ENCODE peak calls at places on chromosomes 1 and 21, in six cellular contexts. One of them, this sample, is unnamed. For H3K27me3, the result is how much of the 10 kb centered on the place peaks cover.

GRCh38 chr21:23130308-23130707 is 2132.1 kb downstream of the NCAM2 start:
- DNase-seq in AG04450: no peak
- DNase-seq in heart left ventricle: no peak
- DNase-seq in lower lobe of right lung: no peak
- DNase-seq in Peyer's patch: no peak
- DNase-seq in Panc1: no peak
- DNase-seq in this sample: no peak

GRCh38 chr1:32937061-32937460 is 27.5 kb downstream of the RNF19B start:
- DNase-seq in heart left ventricle: no peak
- DNase-seq in AG04450: no peak
- DNase-seq in lower lobe of right lung: no peak
- DNase-seq in Peyer's patch: no peak
- DNase-seq in Panc1: no peak
- DNase-seq in this sample: no peak

GRCh38 chr1:221025391-221026355 is 146.4 kb downstream of the HLX start:
- DNase-seq in Peyer's patch: peak
- DNase-seq in lower lobe of right lung: no peak
- DNase-seq in Panc1: no peak
- DNase-seq in heart left ventricle: no peak
- DNase-seq in AG04450: no peak
- DNase-seq in this sample: no peak

GRCh38 chr1:196502437-196502836 is 105.8 kb downstream of the KCNT2 start:
- DNase-seq in lower lobe of right lung: no peak
- DNase-seq in AG04450: no peak
- DNase-seq in heart left ventricle: no peak
- DNase-seq in Peyer's patch: no peak
- DNase-seq in Panc1: no peak
- DNase-seq in this sample: no peak

GRCh38 chr1:208233546-208233945 is 10.6 kb downstream of the PLXNA2 start:
- DNase-seq in lower lobe of right lung: peak
- DNase-seq in Peyer's patch: no peak
- DNase-seq in AG04450: no peak
- DNase-seq in Panc1: no peak
- DNase-seq in heart left ventricle: no peak
- DNase-seq in this sample: no peak

GRCh38 chr1:21630571-21631338 is 38.4 kb downstream of the RAP1GAP start:
- DNase-seq in lower lobe of right lung: no peak
- DNase-seq in Panc1: no peak
- DNase-seq in Peyer's patch: no peak
- DNase-seq in heart left ventricle: no peak
- DNase-seq in AG04450: no peak
- DNase-seq in this sample: no peak

GRCh38 chr1:162823771-162824525 is 33.4 kb downstream of the HSD17B7 start:
- DNase-seq in heart left ventricle: no peak
- DNase-seq in Panc1: no peak
- DNase-seq in lower lobe of right lung: no peak
- DNase-seq in Peyer's patch: no peak
- DNase-seq in AG04450: no peak
- DNase-seq in this sample: no peak

GRCh38 chr1:86616871-86617270 is 70.0 kb downstream of the CLCA4 start:
- DNase-seq in Peyer's patch: peak
- DNase-seq in heart left ventricle: no peak
- DNase-seq in Panc1: no peak
- DNase-seq in lower lobe of right lung: no peak
- DNase-seq in AG04450: no peak
- DNase-seq in this sample: no peak

GRCh38 chr21:44712203-44713028 is 1.0 kb upstream of the TSPEAR start:
- DNase-seq in Peyer's patch: peak
- DNase-seq in AG04450: no peak
- DNase-seq in lower lobe of right lung: no peak
- DNase-seq in heart left ventricle: no peak
- DNase-seq in Panc1: no peak
- DNase-seq in this sample: peak

DNA sequence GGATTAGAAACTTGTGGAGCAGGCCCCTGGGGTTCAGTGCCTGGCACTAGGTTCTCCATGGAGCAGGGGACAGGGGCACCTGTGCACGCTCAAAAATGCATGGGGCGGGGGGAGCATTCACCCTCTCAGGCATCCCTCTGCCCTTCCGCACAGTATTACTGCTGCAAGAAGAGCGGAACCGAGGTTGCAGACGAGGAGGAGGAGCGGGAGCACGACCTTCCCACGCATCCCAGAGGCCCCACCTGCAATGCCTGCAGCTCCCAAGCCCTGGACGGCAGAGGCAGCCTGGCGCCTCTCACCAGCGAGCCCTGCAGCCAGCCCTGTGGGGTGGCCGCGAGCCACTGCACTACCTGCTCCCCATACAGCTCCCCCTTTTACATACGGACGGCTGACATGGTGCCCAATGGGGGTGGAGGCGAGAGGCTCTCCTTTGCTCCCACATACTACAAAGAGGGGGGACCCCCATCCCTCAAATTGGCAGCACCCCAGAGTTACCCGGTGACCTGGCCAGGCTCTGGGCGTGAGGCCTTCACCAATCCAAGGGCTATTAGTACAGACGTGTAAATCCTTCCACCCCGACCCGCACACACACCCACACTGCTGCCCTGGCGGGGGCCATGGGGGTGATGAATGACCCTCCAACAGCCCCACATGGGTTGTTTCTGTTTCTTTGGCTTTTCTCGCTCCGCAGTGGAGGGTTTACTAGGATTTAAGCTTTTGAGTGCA is 63.8 kb downstream of the TOR1AIP2 start:
- DNase-seq in heart left ventricle: no peak
- DNase-seq in lower lobe of right lung: no peak
- DNase-seq in AG04450: no peak
- DNase-seq in Peyer's patch: no peak
- DNase-seq in Panc1: no peak
- DNase-seq in this sample: no peak
- H3K27me3 ChIP-seq in heart left ventricle: under half
- H3K27me3 ChIP-seq in lower lobe of right lung: under half
- H3K27me3 ChIP-seq in AG04450: under half
- H3K27me3 ChIP-seq in Peyer's patch: under half
- H3K27me3 ChIP-seq in Panc1: under half
- H3K27me3 ChIP-seq in this sample: under half

GRCh38 chr1:9295884-9296283 is 3.2 kb downstream of the SPSB1 start:
- DNase-seq in Peyer's patch: no peak
- DNase-seq in lower lobe of right lung: no peak
- DNase-seq in AG04450: no peak
- DNase-seq in Panc1: no peak
- DNase-seq in heart left ventricle: no peak
- DNase-seq in this sample: no peak

GRCh38 chr1:9296850-9297249 is 4.2 kb downstream of the SPSB1 start:
- DNase-seq in Peyer's patch: no peak
- DNase-seq in heart left ventricle: no peak
- DNase-seq in Panc1: no peak
- DNase-seq in AG04450: no peak
- DNase-seq in lower lobe of right lung: no peak
- DNase-seq in this sample: no peak

GRCh38 chr1:9294440-9294773 is 1.7 kb downstream of the SPSB1 start:
- DNase-seq in AG04450: peak
- DNase-seq in lower lobe of right lung: no peak
- DNase-seq in Peyer's patch: no peak
- DNase-seq in Panc1: no peak
- DNase-seq in heart left ventricle: no peak
- DNase-seq in this sample: no peak

GRCh38 chr1:9293512-9294439 is 1.1 kb downstream of the SPSB1 start:
- DNase-seq in heart left ventricle: peak
- DNase-seq in AG04450: no peak
- DNase-seq in Panc1: no peak
- DNase-seq in Peyer's patch: peak
- DNase-seq in lower lobe of right lung: no peak
- DNase-seq in this sample: peak

DNA sequence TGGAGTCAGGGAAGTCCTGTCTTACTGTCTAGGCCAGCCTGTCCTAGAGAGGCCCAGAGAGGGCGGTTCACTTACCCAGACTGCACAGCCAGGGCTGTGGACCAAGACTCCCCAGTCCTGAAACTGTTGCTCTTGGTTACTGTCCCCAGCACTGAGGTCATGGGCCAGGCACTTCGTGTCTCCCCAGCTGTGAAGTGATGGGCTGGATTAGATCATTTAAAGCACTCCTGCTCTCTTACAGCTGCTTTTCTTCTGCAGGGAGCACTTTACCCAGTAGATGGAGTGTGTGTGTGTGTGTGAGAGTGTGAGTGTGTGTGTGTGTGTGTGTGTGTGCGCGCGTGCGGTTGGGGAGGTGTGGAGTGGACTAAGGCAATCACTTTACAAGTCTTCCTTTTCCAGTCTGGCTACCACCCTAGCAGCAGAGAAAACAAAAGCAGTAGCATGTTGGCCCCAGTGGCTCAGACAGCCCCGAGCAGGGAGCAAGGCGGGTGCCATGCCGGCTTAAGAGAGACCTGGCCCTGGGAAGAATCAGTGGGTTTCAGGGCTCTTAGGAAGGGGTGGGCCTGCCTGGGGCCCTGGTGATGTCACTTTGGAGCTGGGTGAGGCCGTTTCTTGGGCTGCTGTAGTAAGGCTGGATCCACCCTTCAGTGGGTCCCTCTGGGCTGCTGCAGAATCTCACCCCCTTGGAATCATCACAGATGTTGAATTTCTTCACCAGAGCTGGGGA is 2.4 kb downstream of the SPSB1 start:
- DNase-seq in Panc1: no peak
- DNase-seq in heart left ventricle: peak
- DNase-seq in Peyer's patch: peak
- DNase-seq in AG04450: no peak
- DNase-seq in lower lobe of right lung: no peak
- DNase-seq in this sample: no peak
- TF ChIP-seq CTCF in Panc1: no peak
- TF ChIP-seq CTCF in heart left ventricle: no peak
- TF ChIP-seq CTCF in Peyer's patch: peak
- TF ChIP-seq CTCF in AG04450: peak
- TF ChIP-seq CTCF in lower lobe of right lung: no peak
- TF ChIP-seq CTCF in this sample: no peak

DNA sequence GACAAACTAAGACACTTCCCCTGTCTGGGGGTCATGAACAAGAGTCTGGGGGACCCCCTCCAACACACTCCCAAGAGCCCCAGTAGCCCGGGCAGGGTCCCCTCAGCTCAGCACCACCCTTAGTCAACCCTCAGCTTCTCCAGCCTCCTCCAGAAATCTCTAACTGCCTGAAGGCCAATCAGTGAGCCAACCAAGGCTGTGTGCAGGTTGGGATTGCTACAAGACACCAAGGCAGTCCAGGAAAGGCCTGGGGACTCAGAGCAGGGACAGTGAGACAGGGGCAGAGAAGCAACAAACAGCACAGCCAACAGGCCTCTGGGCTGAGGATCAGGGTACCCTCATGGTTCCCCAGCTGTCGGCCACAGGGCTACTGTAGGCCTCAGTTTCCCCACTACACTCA is 13.3 kb downstream of the SMIM12 start:
- DNase-seq in Peyer's patch: no peak
- DNase-seq in Panc1: no peak
- DNase-seq in lower lobe of right lung: no peak
- DNase-seq in heart left ventricle: no peak
- DNase-seq in AG04450: no peak
- DNase-seq in this sample: no peak
- H3K4me3 ChIP-seq in Peyer's patch: no peak
- H3K4me3 ChIP-seq in Panc1: no peak
- H3K4me3 ChIP-seq in lower lobe of right lung: no peak
- H3K4me3 ChIP-seq in heart left ventricle: no peak
- H3K4me3 ChIP-seq in AG04450: no peak
- H3K4me3 ChIP-seq in this sample: no peak

GRCh38 chr1:217327901-217328300 is 303.0 kb downstream of the GPATCH2 start:
- DNase-seq in AG04450: no peak
- DNase-seq in Panc1: no peak
- DNase-seq in lower lobe of right lung: no peak
- DNase-seq in heart left ventricle: no peak
- DNase-seq in Peyer's patch: no peak
- DNase-seq in this sample: no peak

DNA sequence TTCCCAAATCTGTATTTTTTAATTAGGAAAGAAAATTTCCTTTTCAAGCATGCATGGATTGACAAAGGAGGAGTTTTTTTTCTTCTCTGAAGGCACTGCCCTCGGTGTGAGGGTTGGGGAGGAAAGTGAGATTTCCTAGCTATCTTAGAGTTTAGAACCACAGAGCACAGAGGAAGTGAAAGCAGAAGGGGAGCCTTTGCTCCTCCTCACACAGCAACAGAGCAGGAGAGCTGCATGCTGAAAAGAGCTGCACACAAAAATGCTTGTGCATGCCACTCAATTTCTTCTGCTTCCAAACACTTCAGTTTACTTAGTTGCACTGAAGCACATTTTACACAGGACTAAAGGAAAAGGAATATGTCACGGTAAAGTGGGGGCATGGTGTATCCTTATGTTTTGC is 308.1 kb downstream of the GPATCH2 start:
- DNase-seq in heart left ventricle: no peak
- DNase-seq in lower lobe of right lung: no peak
- DNase-seq in Panc1: no peak
- DNase-seq in AG04450: no peak
- DNase-seq in Peyer's patch: no peak
- DNase-seq in this sample: no peak
- H3K27me3 ChIP-seq in heart left ventricle: under half
- H3K27me3 ChIP-seq in lower lobe of right lung: under half
- H3K27me3 ChIP-seq in Panc1: under half
- H3K27me3 ChIP-seq in AG04450: under half
- H3K27me3 ChIP-seq in Peyer's patch: under half
- H3K27me3 ChIP-seq in this sample: under half

GRCh38 chr1:184627012-184627351 is 127.7 kb downstream of the EDEM3 start:
- DNase-seq in heart left ventricle: no peak
- DNase-seq in lower lobe of right lung: no peak
- DNase-seq in AG04450: no peak
- DNase-seq in Peyer's patch: no peak
- DNase-seq in Panc1: no peak
- DNase-seq in this sample: no peak

GRCh38 chr1:184629261-184629660 is 125.4 kb downstream of the EDEM3 start:
- DNase-seq in lower lobe of right lung: no peak
- DNase-seq in heart left ventricle: no peak
- DNase-seq in AG04450: no peak
- DNase-seq in Peyer's patch: no peak
- DNase-seq in Panc1: no peak
- DNase-seq in this sample: no peak

GRCh38 chr1:184624051-184624450 is 130.6 kb downstream of the EDEM3 start:
- DNase-seq in Panc1: no peak
- DNase-seq in heart left ventricle: no peak
- DNase-seq in lower lobe of right lung: no peak
- DNase-seq in Peyer's patch: no peak
- DNase-seq in AG04450: no peak
- DNase-seq in this sample: no peak

GRCh38 chr1:184624626-184625025 is 130.0 kb downstream of the EDEM3 start:
- DNase-seq in lower lobe of right lung: no peak
- DNase-seq in Peyer's patch: no peak
- DNase-seq in Panc1: no peak
- DNase-seq in heart left ventricle: no peak
- DNase-seq in AG04450: no peak
- DNase-seq in this sample: no peak

GRCh38 chr1:184626076-184627011 is 128.3 kb downstream of the EDEM3 start:
- DNase-seq in Peyer's patch: peak
- DNase-seq in AG04450: no peak
- DNase-seq in Panc1: no peak
- DNase-seq in lower lobe of right lung: no peak
- DNase-seq in heart left ventricle: no peak
- DNase-seq in this sample: no peak
- TF ChIP-seq CTCF in Peyer's patch: no peak
- TF ChIP-seq CTCF in AG04450: no peak
- TF ChIP-seq CTCF in Panc1: no peak
- TF ChIP-seq CTCF in lower lobe of right lung: no peak
- TF ChIP-seq CTCF in heart left ventricle: no peak
- TF ChIP-seq CTCF in this sample: no peak

GRCh38 chr1:212860713-212861581 is 2.9 kb downstream of the FLVCR1 start:
- DNase-seq in lower lobe of right lung: no peak
- DNase-seq in heart left ventricle: no peak
- DNase-seq in AG04450: no peak
- DNase-seq in Peyer's patch: no peak
- DNase-seq in Panc1: no peak
- DNase-seq in this sample: no peak
- H3K4me3 ChIP-seq in lower lobe of right lung: no peak
- H3K4me3 ChIP-seq in heart left ventricle: no peak
- H3K4me3 ChIP-seq in AG04450: no peak
- H3K4me3 ChIP-seq in Peyer's patch: peak
- H3K4me3 ChIP-seq in Panc1: peak
- H3K4me3 ChIP-seq in this sample: no peak

This sample was measured in WERI-Rb-1.